ENCODE peak calls at places on chromosome 12, in six cellular contexts. V, Y, D, B, F and M are unnamed samples.

GRCh38 chr12:128339121-128339520 is 72.2 kb downstream of the TMEM132C start:
- DNase-seq in F (no peak), V (no peak), B (no peak), Y (no peak), D (no peak), M (no peak)

GRCh38 chr12:118880745-118881144 is 100.6 kb upstream of the SRRM4 start:
- DNase-seq in Y (no peak), D (no peak), F (no peak), V (no peak), B (no peak), M (no peak)

GRCh38 chr12:86376052-86376451 is 119.9 kb upstream of the MGAT4C start:
- DNase-seq in B (no peak), Y (no peak), V (peak), F (peak), D (no peak), M (no peak)

GRCh38 chr12:75998292-75999063 is 33.1 kb downstream of the PHLDA1 start:
- DNase-seq in Y (no peak), D (no peak), B (no peak), F (no peak), V (no peak), M (no peak)

GRCh38 chr12:10941916-10942607 is 3.0 kb upstream of the TAS2R14 start:
- DNase-seq in D (no peak), Y (no peak), B (no peak), F (no peak), V (peak), M (no peak)

GRCh38 chr12:3136641-3137267 is 59.6 kb downstream of the TSPAN9 start:
- DNase-seq in B (no peak), V (no peak), Y (no peak), F (no peak), D (no peak), M (no peak)

GRCh38 chr12:126055521-126055920 is 990.3 kb downstream of the AACS start:
- DNase-seq in F (no peak), D (no peak), B (peak), Y (no peak), V (no peak), M (peak)

GRCh38 chr12:67042697-67043131 is 226.4 kb upstream of the CAND1 start:
- DNase-seq in B (no peak), Y (no peak), F (no peak), D (no peak), V (peak), M (no peak)

GRCh38 chr12:34289431-34290190 is 267.3 kb downstream of the ALG10 start:
- DNase-seq in Y (peak), B (no peak), F (no peak), D (no peak), V (no peak), M (no peak)

GRCh38 chr12:56941299-56942017 is 7.2 kb upstream of the SDR9C7 start:
- DNase-seq in F (no peak), D (peak), V (peak), Y (no peak), B (no peak), M (no peak)

GRCh38 chr12:105167346-105167745 is 59.8 kb downstream of the WASHC4 start:
- DNase-seq in V (no peak), F (no peak), D (no peak), Y (no peak), B (no peak), M (no peak)

GRCh38 chr12:69254046-69254445 is 14.7 kb downstream of the CPSF6 start:
- DNase-seq in V (peak), Y (no peak), F (peak), B (no peak), D (no peak), M (no peak)